ENCODE peak calls at places on chromosome 12, in seven cellular contexts. I is lung microvascular endothelial cell, N is SW480, V is HAP-1, B is Peyer's patch, O is AG10803, S is LoVo. J is an unnamed sample.

GRCh38 chr12:53061404-53062010 is 11.6 kb downstream of the TNS2 start:
- DNase-seq in N (peak; percentile 49), B (peak; percentile 76), I (no peak), O (no peak), V (peak; percentile 39), S (peak; percentile 82), J (no peak)

GRCh38 chr12:96069511-96070231 is 34.3 kb upstream of the LTA4H start:
- DNase-seq in B (no peak), I (no peak), S (no peak), O (no peak), V (no peak), N (no peak), J (no peak)

GRCh38 chr12:28933176-28933575 is 215.9 kb upstream of the FAR2 start:
- DNase-seq in O (no peak), S (no peak), I (peak; percentile 14), V (no peak), B (no peak), N (no peak), J (no peak)

GRCh38 chr12:76628745-76629144 is 69.2 kb upstream of the OSBPL8 start:
- DNase-seq in I (no peak), S (no peak), B (no peak), V (no peak), O (no peak), N (no peak), J (no peak)

GRCh38 chr12:105538880-105539279 is 208.4 kb downstream of the C12orf75 start:
- DNase-seq in O (peak; percentile 94), N (no peak), V (no peak), I (no peak), S (no peak), B (no peak), J (no peak)

GRCh38 chr12:84910549-84911241 is 1.9 kb downstream of the SLC6A15 start:
- DNase-seq in I (peak; percentile 23), N (no peak), V (peak; percentile 36), S (no peak), O (peak; percentile 16), B (no peak), J (no peak)

GRCh38 chr12:25733541-25733940 is 180.5 kb upstream of the LMNTD1 start:
- DNase-seq in O (no peak), S (no peak), N (no peak), V (no peak), I (no peak), B (no peak), J (no peak)

GRCh38 chr12:99911967-99912366 is 72.8 kb downstream of the ANKS1B start:
- DNase-seq in S (no peak), V (no peak), I (no peak), N (no peak), B (no peak), O (peak; percentile 5), J (no peak)

GRCh38 chr12:112463478-112463877 is 44.7 kb downstream of the PTPN11 start:
- DNase-seq in O (no peak), I (no peak), V (no peak), S (no peak), N (no peak), B (no peak), J (peak; percentile 52)

GRCh38 chr12:130961921-130962326 is 8.2 kb downstream of the ADGRD1 start:
- DNase-seq in I (no peak), V (no peak), N (no peak), S (no peak), B (peak; percentile 44), O (no peak), J (no peak)

GRCh38 chr12:109540526-109541411 is 32.5 kb downstream of the MMAB start:
- DNase-seq in O (no peak), N (no peak), B (no peak), I (no peak), V (no peak), S (no peak), J (no peak)

GRCh38 chr12:107243316-107243715 is 150.0 kb upstream of the CRY1 start:
- DNase-seq in B (no peak), S (no peak), N (no peak), O (no peak), I (no peak), V (no peak), J (no peak)

GRCh38 chr12:121513464-121514183 is 67.2 kb downstream of the KDM2B start:
- DNase-seq in V (peak; percentile 73), S (no peak), N (peak; percentile 71), I (no peak), B (peak; percentile 79), O (no peak), J (peak; percentile 89)

GRCh38 chr12:122090759-122091535 is 12.4 kb downstream of the MLXIP start:
- DNase-seq in I (no peak), O (peak; percentile 96), N (no peak), S (no peak), B (no peak), V (no peak), J (no peak)